ENCODE peak calls at places on chromosome 15, in nine cellular contexts. X is mucosa of descending colon, J is Calu3, O is fibroblast of lung, P is breast epithelium, I is HFFc6, Y is left ventricle myocardium inferior, S is cardiac fibroblast, B is AG09319. C is an unnamed sample.

GRCh38 chr15:70154440-70155347 is 57.0 kb upstream of the TLE3 start:
- DNase-seq in X (no peak), J (no peak), O (peak; percentile 63), P (peak; percentile 10), I (no peak), Y (peak; percentile 40), S (no peak), B (no peak), C (peak; percentile 32)

GRCh38 chr15:85618956-85619491 is 175.7 kb downstream of the KLHL25 start:
- DNase-seq in X (peak; percentile 43), J (peak; percentile 58), O (peak; percentile 98), P (no peak), I (peak; percentile 88), Y (peak; percentile 74), S (peak; percentile 98), B (peak; percentile 93), C (peak; percentile 70)

GRCh38 chr15:58179206-58179605 is 41.0 kb downstream of the AQP9 start:
- DNase-seq in X (no peak), J (no peak), O (peak; percentile 42), P (no peak), I (no peak), Y (no peak), S (peak; percentile 52), B (no peak), C (no peak)

GRCh38 chr15:29922191-29922590 is 99.9 kb upstream of the TJP1 start:
- DNase-seq in X (no peak), J (no peak), O (no peak), P (no peak), I (no peak), Y (no peak), S (no peak), B (no peak), C (no peak)

GRCh38 chr15:55279100-55279745 is 10.4 kb downstream of the RAB27A start:
- DNase-seq in X (no peak), J (no peak), O (no peak), P (no peak), I (no peak), Y (no peak), S (no peak), B (no peak), C (no peak)

GRCh38 chr15:73845507-73845906 is 27.9 kb upstream of the TBC1D21 start:
- DNase-seq in X (no peak), J (no peak), O (no peak), P (no peak), I (no peak), Y (no peak), S (no peak), B (no peak), C (no peak)

GRCh38 chr15:35308802-35309201 is 223.7 kb upstream of the NANOGP8 start:
- DNase-seq in X (no peak), J (no peak), O (peak; percentile 95), P (no peak), I (peak; percentile 92), Y (peak; percentile 19), S (peak; percentile 93), B (peak; percentile 57), C (no peak)

GRCh38 chr15:39581501-39582285 is 814 bp downstream of the THBS1 start:
- DNase-seq in X (peak; percentile 86), J (peak; percentile 67), O (peak; percentile 42), P (peak; percentile 71), I (peak; percentile 96), Y (peak; percentile 50), S (peak; percentile 61), B (peak; percentile 37), C (peak; percentile 80)

GRCh38 chr15:88912500-88912921 is 668 bp downstream of the MFGE8 start:
- DNase-seq in X (no peak), J (no peak), O (peak; percentile 49), P (no peak), I (no peak), Y (peak; percentile 53), S (peak; percentile 54), B (no peak), C (no peak)

GRCh38 chr15:43376017-43376705 is 5.3 kb downstream of the TUBGCP4 start:
- DNase-seq in X (peak; percentile 28), J (peak; percentile 8), O (peak; percentile 17), P (no peak), I (peak; percentile 39), Y (no peak), S (peak; percentile 58), B (no peak), C (no peak)

GRCh38 chr15:41621200-41622193 is 38.7 kb upstream of the MGA start:
- DNase-seq in X (peak; percentile 83), J (peak; percentile 77), O (peak; percentile 89), P (peak; percentile 79), I (peak; percentile 60), Y (peak; percentile 73), S (peak; percentile 77), B (peak; percentile 38), C (peak; percentile 91)

GRCh38 chr15:82768414-82769081 is 37.3 kb downstream of the FSD2 start:
- DNase-seq in X (no peak), J (peak; percentile 41), O (peak; percentile 12), P (no peak), I (peak; percentile 10), Y (no peak), S (no peak), B (no peak), C (no peak)

GRCh38 chr15:74196175-74196574 is 6.4 kb downstream of the STRA6 start:
- DNase-seq in X (peak; percentile 86), J (peak; percentile 87), O (peak; percentile 99), P (no peak), I (peak; percentile 93), Y (peak; percentile 53), S (peak; percentile 81), B (peak; percentile 73), C (no peak)

GRCh38 chr15:85795669-85796305 is 1.1 kb upstream of the KLHL25 start:
- DNase-seq in X (no peak), J (peak; percentile 53), O (no peak), P (no peak), I (no peak), Y (no peak), S (no peak), B (no peak), C (no peak)

GRCh38 chr15:32646304-32646703 is 4.8 kb downstream of the SCG5 start:
- DNase-seq in X (no peak), J (no peak), O (no peak), P (no peak), I (no peak), Y (no peak), S (no peak), B (no peak), C (no peak)

GRCh38 chr15:32643907-32644445 is 2.5 kb downstream of the SCG5 start:
- DNase-seq in X (no peak), J (no peak), O (no peak), P (no peak), I (peak; percentile 41), Y (no peak), S (peak; percentile 39), B (no peak), C (no peak)

GRCh38 chr15:32651229-32651837 is 9.8 kb downstream of the SCG5 start:
- DNase-seq in X (peak; percentile 57), J (peak; percentile 11), O (peak; percentile 55), P (no peak), I (peak; percentile 64), Y (no peak), S (peak; percentile 82), B (peak; percentile 47), C (no peak)

GRCh38 chr15:32652178-32652577 is 10.7 kb downstream of the SCG5 start:
- DNase-seq in X (no peak), J (no peak), O (no peak), P (no peak), I (no peak), Y (no peak), S (no peak), B (no peak), C (no peak)

DNA sequence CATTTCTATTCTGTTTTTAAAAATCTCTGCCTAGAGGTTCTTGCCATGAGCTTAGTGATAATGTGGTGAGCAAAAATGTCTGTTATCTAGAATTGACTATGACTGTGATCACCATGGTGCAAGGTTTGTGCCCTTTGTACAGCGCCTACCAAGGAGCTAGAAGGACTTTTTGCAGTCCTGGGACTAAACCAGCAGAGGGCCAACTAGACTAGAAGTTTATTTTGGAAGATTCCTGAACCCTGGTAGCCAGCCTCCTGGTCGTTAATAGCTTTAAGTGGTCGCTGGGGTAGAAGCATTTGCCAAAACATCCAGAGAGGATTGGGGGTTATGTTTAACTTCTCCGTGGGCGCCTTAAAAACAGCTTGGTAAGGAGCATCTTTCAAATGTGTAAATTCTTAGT is 7.8 kb downstream of the SCG5 start:
- DNase-seq in X (no peak), J (no peak), O (no peak), P (no peak), I (peak; percentile 32), Y (no peak), S (peak; percentile 55), B (no peak), C (no peak)
- TF ChIP-seq CTCF in X (no peak), J (no peak), O (peak; percentile 46), P (no peak), I (peak; percentile 74), Y (no peak), S (peak; percentile 52), B (peak; percentile 47), C (no peak)

GRCh38 chr15:22902578-22902977 is 64.1 kb downstream of the NIPA2 start:
- DNase-seq in X (no peak), J (no peak), O (no peak), P (no peak), I (no peak), Y (no peak), S (no peak), B (no peak), C (no peak)
- TF ChIP-seq CTCF in X (no peak), J (no peak), O (no peak), P (no peak), I (no peak), Y (no peak), S (no peak), B (no peak), C (no peak)

GRCh38 chr15:46652256-46652655 is 1017.4 kb downstream of the SQOR start:
- DNase-seq in X (no peak), J (no peak), O (no peak), P (no peak), I (no peak), Y (no peak), S (no peak), B (no peak), C (no peak)
- TF ChIP-seq CTCF in X (no peak), J (no peak), O (no peak), P (no peak), I (no peak), Y (no peak), S (no peak), B (no peak), C (no peak)

GRCh38 chr15:23574742-23575141 is 9.3 kb downstream of the MKRN3 start:
- DNase-seq in X (no peak), J (no peak), O (no peak), P (no peak), I (no peak), Y (no peak), S (no peak), B (no peak), C (no peak)
- TF ChIP-seq CTCF in X (no peak), J (no peak), O (no peak), P (no peak), I (no peak), Y (no peak), S (no peak), B (no peak), C (no peak)

C was measured in upper lobe of right lung.